ENCODE peak calls at places on chromosome 19, in four cellular contexts. J, T, G and S are unnamed samples. For H3K4me1, the result is how much of the 10 kb centered on the place peaks cover.

GRCh38 chr19:1019980-1020867 is 699 bp downstream of the TMEM259 start:
- DNase-seq in J (peak), T (no peak), G (peak), S (peak)

GRCh38 chr19:45076029-45076850 is at the start of gene ZNF296:
- DNase-seq in J (peak), T (peak), G (peak), S (peak)

GRCh38 chr19:13537454-13537853 is 31.2 kb upstream of the CACNA1A start:
- DNase-seq in J (no peak), T (no peak), G (peak), S (no peak)

GRCh38 chr19:38389101-38389925 is 816 bp downstream of the SPRED3 start:
- DNase-seq in J (no peak), T (no peak), G (peak), S (peak)

GRCh38 chr19:4723465-4724251 is at the start of gene DPP9:
- DNase-seq in J (peak), T (peak), G (peak), S (peak)

GRCh38 chr19:48499352-48500090 is 12.1 kb downstream of the LMTK3 start:
- DNase-seq in J (no peak), T (no peak), G (no peak), S (no peak)

GRCh38 chr19:28051047-28051446 is 1161.9 kb downstream of the UQCRFS1 start:
- DNase-seq in J (no peak), T (no peak), G (peak), S (no peak)

GRCh38 chr19:29596885-29597525 is 9.1 kb upstream of the POP4 start:
- DNase-seq in J (no peak), T (no peak), G (peak), S (no peak)

GRCh38 chr19:51660975-51661600 is 14.5 kb upstream of the SIGLEC14 start:
- DNase-seq in J (peak), T (peak), G (peak), S (peak)

GRCh38 chr19:45645068-45645630 is 6.0 kb upstream of the EML2 start:
- DNase-seq in J (peak), T (no peak), G (no peak), S (no peak)

GRCh38 chr19:58538257-58539168 is 5.4 kb upstream of the TRIM28 start:
- DNase-seq in J (no peak), T (peak), G (peak), S (no peak)

GRCh38 chr19:27876489-27876888 is 1336.5 kb downstream of the UQCRFS1 start:
- DNase-seq in J (no peak), T (no peak), G (no peak), S (no peak)

GRCh38 chr19:15417699-15418098 is 1.1 kb downstream of the AKAP8L start:
- DNase-seq in J (peak), T (no peak), G (peak), S (peak)

GRCh38 chr19:41708481-41708880 is at the start of gene CEACAM5:
- DNase-seq in J (no peak), T (no peak), G (no peak), S (peak)

GRCh38 chr19:3441089-3441985 is 39.0 kb downstream of the SMIM24 start:
- DNase-seq in J (no peak), T (no peak), G (peak), S (peak)

GRCh38 chr19:16654151-16654550 is 5.8 kb downstream of the SMIM7 start:
- DNase-seq in J (no peak), T (no peak), G (peak), S (no peak)

GRCh38 chr19:40982594-40983101 is 8.4 kb upstream of the CYP2B6 start:
- DNase-seq in J (no peak), T (peak), G (peak), S (no peak)

GRCh38 chr19:45526143-45526542 is 18.9 kb downstream of the VASP start:
- DNase-seq in J (peak), T (peak), G (peak), S (no peak)

GRCh38 chr19:42122691-42123607 is 9.3 kb downstream of the POU2F2 start:
- DNase-seq in J (peak), T (no peak), G (no peak), S (no peak)

GRCh38 chr19:58088521-58089052 is 9.4 kb downstream of the ZSCAN18 start:
- DNase-seq in J (no peak), T (no peak), G (no peak), S (no peak)

GRCh38 chr19:58229255-58229639 is 533 bp downstream of the ZNF544 start:
- DNase-seq in J (no peak), T (no peak), G (peak), S (no peak)

GRCh38 chr19:33954686-33955085 is 158.0 kb downstream of the KCTD15 start:
- DNase-seq in J (no peak), T (no peak), G (no peak), S (no peak)

GRCh38 chr19:51602189-51602854 is 27.9 kb downstream of the SIGLEC5 start:
- DNase-seq in J (no peak), T (no peak), G (no peak), S (no peak)

GRCh38 chr19:57830071-57830602 is at the start of gene ZNF587B:
- DNase-seq in J (peak), T (peak), G (peak), S (peak)

GRCh38 chr19:48874309-48875135 is 2.3 kb downstream of the PPP1R15A start:
- DNase-seq in J (peak), T (no peak), G (no peak), S (peak)

GRCh38 chr19:10736916-10737551 is 19.2 kb downstream of the DNM2 start:
- DNase-seq in J (no peak), T (no peak), G (peak), S (no peak)

GRCh38 chr19:47891622-47891922 is 5.5 kb upstream of the SULT2A1 start:
- DNase-seq in J (no peak), T (no peak), G (peak), S (no peak)

GRCh38 chr19:35828694-35829301 is 16.2 kb upstream of the PRODH2 start:
- DNase-seq in J (no peak), T (no peak), G (peak), S (peak)

GRCh38 chr19:48899781-48900476 is at the start of gene NUCB1:
- DNase-seq in J (peak), T (peak), G (peak), S (peak)

GRCh38 chr19:16327911-16328823 is 3.5 kb downstream of the KLF2 start:
- DNase-seq in J (peak), T (no peak), G (no peak), S (peak)

GRCh38 chr19:44212865-44213346 is 574 bp downstream of the ZNF227 start:
- DNase-seq in J (no peak), T (no peak), G (peak), S (no peak)

GRCh38 chr19:18637644-18638630 is 1.1 kb downstream of the KLHL26 start:
- DNase-seq in J (no peak), T (no peak), G (no peak), S (no peak)
- H3K27ac ChIP-seq in J (peak), T (no peak), G (no peak), S (peak)

GRCh38 chr19:2089727-2090053 is 6.4 kb downstream of the MOB3A start:
- DNase-seq in J (no peak), T (no peak), G (no peak), S (no peak)

GRCh38 chr19:2083174-2083854 is 12.8 kb downstream of the MOB3A start:
- DNase-seq in J (peak), T (no peak), G (no peak), S (peak)

GRCh38 chr19:2084993-2085720 is 11.0 kb downstream of the MOB3A start:
- DNase-seq in J (peak), T (no peak), G (no peak), S (peak)

GRCh38 chr19:2087621-2088100 is 8.5 kb downstream of the MOB3A start:
- DNase-seq in J (peak), T (no peak), G (no peak), S (no peak)

GRCh38 chr19:2089001-2089711 is 7.0 kb downstream of the MOB3A start:
- DNase-seq in J (peak), T (no peak), G (no peak), S (no peak)
- H3K4me1 ChIP-seq in J (under half), T (under half), G (under half), S (under half)

DNA sequence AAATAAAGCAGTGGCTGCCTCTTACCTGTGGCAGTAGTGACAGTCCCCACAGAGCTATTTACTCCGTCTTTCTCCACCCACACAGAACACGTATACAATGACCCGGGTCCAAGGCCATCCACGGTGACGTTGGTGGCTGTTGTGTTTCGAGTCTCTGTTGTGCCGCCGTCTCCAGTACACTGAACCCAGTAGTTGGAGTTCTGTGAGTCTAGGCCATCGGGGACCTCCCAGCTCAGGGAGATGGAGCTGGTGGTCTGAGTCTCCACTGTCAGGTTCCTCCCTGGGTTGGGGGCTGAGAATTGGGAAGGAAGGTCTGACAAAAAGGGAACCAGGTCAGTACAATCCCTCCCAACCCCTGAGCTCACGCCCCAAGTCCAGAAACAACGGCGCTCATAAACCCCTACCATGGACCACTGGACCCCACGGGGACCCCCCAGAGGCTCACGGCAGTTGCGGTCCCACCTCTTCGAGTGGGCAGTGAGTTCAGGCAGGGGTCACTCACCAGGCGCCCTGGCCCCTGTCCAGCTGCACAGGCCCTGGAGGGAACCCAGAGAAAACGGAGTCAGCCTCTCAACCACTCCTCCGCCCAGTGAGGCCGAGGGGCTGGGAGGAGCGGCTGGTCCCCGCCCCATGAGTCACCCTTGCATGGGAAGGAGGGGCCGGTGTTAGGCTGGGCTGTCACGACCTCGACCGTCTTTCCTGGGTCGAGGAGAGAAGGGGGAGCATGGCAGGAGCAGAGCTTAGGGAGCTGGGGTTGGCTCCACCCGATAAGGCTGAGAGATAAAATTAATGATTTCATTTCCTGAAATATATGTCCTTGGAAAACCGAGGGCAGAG is 2.4 kb downstream of the PTPRH start:
- DNase-seq in J (peak), T (no peak), G (peak), S (peak)
- H3K27ac ChIP-seq in J (no peak), T (no peak), G (no peak), S (no peak)

DNA sequence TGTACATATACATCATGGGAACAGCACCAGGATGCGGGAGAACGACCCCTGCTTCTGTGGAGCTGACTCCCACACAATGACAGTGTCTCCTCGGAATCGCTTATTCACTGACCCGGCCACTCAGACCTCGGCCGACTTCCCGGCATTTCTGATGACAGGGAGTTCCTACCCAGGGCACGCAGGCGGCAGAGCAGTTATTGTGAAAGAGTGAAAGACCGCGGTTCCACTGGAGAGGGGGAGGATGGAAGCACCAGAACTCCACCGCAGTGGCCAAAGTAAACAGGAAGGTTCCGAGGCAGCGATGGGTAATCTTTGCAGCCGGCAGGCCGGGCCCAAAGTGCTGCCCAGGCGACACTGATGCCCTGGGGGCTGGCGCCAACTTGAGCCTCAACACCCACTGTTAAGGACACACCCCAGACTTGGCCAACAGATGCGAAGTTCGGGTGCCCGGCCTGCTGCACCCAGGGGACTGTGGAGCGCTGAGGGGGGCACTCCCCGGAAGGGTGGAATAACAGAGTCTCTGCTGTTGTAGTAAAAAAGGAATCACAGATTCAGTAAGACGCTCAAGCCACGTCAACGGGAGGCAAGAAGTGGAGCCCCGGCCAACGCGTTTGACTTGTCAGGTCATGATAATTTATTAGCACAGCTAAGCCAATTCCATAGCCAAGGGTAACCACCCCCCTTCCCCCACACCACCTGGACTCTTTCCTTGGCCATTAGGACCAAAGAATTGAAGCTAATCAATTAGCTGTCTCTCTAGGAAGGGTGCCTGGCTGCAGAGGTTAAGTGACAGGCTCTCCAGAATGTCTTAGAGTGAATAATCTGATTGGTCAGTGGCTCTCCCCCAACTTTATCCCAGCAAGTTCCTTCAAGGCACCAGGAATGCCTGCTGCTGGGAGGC is 5.8 kb downstream of the MLLT1 start:
- DNase-seq in J (peak), T (no peak), G (no peak), S (peak)
- H3K4me1 ChIP-seq in J (half or more), T (under half), G (under half), S (under half)